ENCODE peak calls at places on chromosomes 12 and 14, in ten cellular contexts. E is K562, F is nucleus accumbens, Z is IMR-90, X is fibroblast of the aortic adventitia, B is nephron progenitor cell, R is HEK293T, H is heart left ventricle, N is stomach, J is NCI-H526. C is an unnamed sample.

GRCh38 chr14:82341386-82341785 is 807.7 kb upstream of the SEL1L start:
- DNase-seq in E (no peak), F (no peak), Z (no peak), X (no peak), B (no peak), R (no peak), H (no peak), N (no peak), J (no peak), C (no peak)

GRCh38 chr12:2288001-2288400 is 235.2 kb downstream of the CACNA1C start:
- DNase-seq in E (no peak), F (no peak), Z (peak; percentile 73), X (peak; percentile 56), B (no peak), R (no peak), H (no peak), N (no peak), J (no peak), C (no peak)

GRCh38 chr12:28446031-28446430 is 255.8 kb downstream of the CCDC91 start:
- DNase-seq in E (no peak), F (no peak), Z (peak; percentile 29), X (peak; percentile 18), B (no peak), R (no peak), H (no peak), N (no peak), J (no peak), C (no peak)

GRCh38 chr14:99625476-99625875 is 19.5 kb upstream of the HHIPL1 start:
- DNase-seq in E (no peak), F (no peak), Z (no peak), X (no peak), B (no peak), R (no peak), H (no peak), N (no peak), J (no peak), C (no peak)

GRCh38 chr14:85516239-85517112 is 13.5 kb upstream of the FLRT2 start:
- DNase-seq in E (no peak), F (no peak), Z (peak; percentile 88), X (peak; percentile 95), B (no peak), R (no peak), H (no peak), N (no peak), J (no peak), C (no peak)

GRCh38 chr14:36510874-36511273 is 9.2 kb downstream of the NKX2-1 start:
- DNase-seq in E (no peak), F (no peak), Z (no peak), X (no peak), B (no peak), R (no peak), H (no peak), N (no peak), J (no peak), C (no peak)

GRCh38 chr12:52663420-52663819 is 11.4 kb upstream of the KRT2 start:
- DNase-seq in E (no peak), F (no peak), Z (no peak), X (no peak), B (no peak), R (no peak), H (no peak), N (no peak), J (no peak), C (no peak)

GRCh38 chr12:127162307-127162706 is 1104.7 kb upstream of the TMEM132C start:
- DNase-seq in E (peak; percentile 44), F (no peak), Z (no peak), X (no peak), B (no peak), R (no peak), H (no peak), N (no peak), J (no peak), C (no peak)